ENCODE peak calls at places on chromosomes 2 and 18, in eight cellular contexts. A, V, Y, Z, W, U, Q and O are unnamed samples.

GRCh38 chr18:68428666-68429065 is 286.2 kb downstream of the TMX3 start:
- DNase-seq in U (no peak), W (no peak), Y (no peak), V (no peak), Z (no peak), A (no peak), Q (no peak), O (no peak)

GRCh38 chr18:2348003-2348402 is 223.3 kb downstream of the METTL4 start:
- DNase-seq in W (no peak), A (no peak), Z (no peak), U (no peak), Q (no peak), Y (no peak), V (no peak), O (no peak)

GRCh38 chr2:88136817-88137216 is 9.0 kb upstream of the FABP1 start:
- DNase-seq in Z (no peak), U (no peak), W (no peak), A (no peak), Q (no peak), V (no peak), Y (no peak), O (no peak)

GRCh38 chr18:57784034-57784815 is 18.9 kb downstream of the ATP8B1 start:
- DNase-seq in Q (no peak), Y (no peak), V (no peak), Z (no peak), W (no peak), U (no peak), A (no peak), O (no peak)

GRCh38 chr2:196750977-196751631 is 48.4 kb downstream of the GTF3C3 start:
- DNase-seq in Q (peak), Y (peak), A (peak), U (peak), V (no peak), W (peak), Z (peak), O (peak)

GRCh38 chr2:234292205-234292954 is 204.5 kb downstream of the ARL4C start:
- DNase-seq in Y (no peak), Q (peak), U (no peak), V (no peak), A (no peak), W (no peak), Z (no peak), O (no peak)

GRCh38 chr2:124533226-124533954 is 508.3 kb downstream of the CNTNAP5 start:
- DNase-seq in Z (no peak), A (no peak), W (no peak), Q (no peak), V (no peak), Y (no peak), U (no peak), O (no peak)

GRCh38 chr2:127074936-127075335 is 32.0 kb downstream of the BIN1 start:
- DNase-seq in W (no peak), A (no peak), U (no peak), Q (no peak), Z (no peak), Y (no peak), V (no peak), O (no peak)

GRCh38 chr2:176178807-176179271 is 9.6 kb upstream of the HOXD1 start:
- DNase-seq in V (no peak), W (no peak), Z (no peak), Q (no peak), Y (no peak), U (no peak), A (no peak), O (no peak)

GRCh38 chr2:68185541-68186164 is 28.0 kb downstream of the PNO1 start:
- DNase-seq in V (no peak), Q (peak), Y (no peak), W (peak), A (no peak), U (peak), Z (peak), O (no peak)

GRCh38 chr2:111042772-111043771 is 77.6 kb upstream of the BCL2L11 start:
- DNase-seq in A (no peak), V (no peak), U (no peak), Q (no peak), Y (no peak), W (no peak), Z (no peak), O (no peak)

GRCh38 chr2:128425731-128426620 is 107.3 kb upstream of the HS6ST1 start:
- DNase-seq in W (peak), Q (no peak), A (no peak), Y (peak), V (no peak), Z (no peak), U (peak), O (peak)

GRCh38 chr2:95165371-95166064 is at the start of gene ZNF2:
- DNase-seq in V (peak), A (peak), U (peak), Y (peak), Z (peak), Q (peak), W (peak), O (peak)

GRCh38 chr2:3036432-3037125 is 341.0 kb downstream of the EIPR1 start:
- DNase-seq in Q (no peak), U (no peak), V (no peak), Z (no peak), Y (no peak), A (no peak), W (no peak), O (peak)

GRCh38 chr2:167732251-167732788 is 515.1 kb downstream of the STK39 start:
- DNase-seq in Y (no peak), U (peak), Z (peak), Q (no peak), W (no peak), A (no peak), V (no peak), O (no peak)

GRCh38 chr18:33804258-33804657 is 226.2 kb downstream of the ASXL3 start:
- DNase-seq in W (no peak), V (no peak), Q (no peak), A (no peak), Y (no peak), U (no peak), Z (no peak), O (no peak)

GRCh38 chr18:75799449-75800330 is 372.2 kb upstream of the SMIM21 start:
- DNase-seq in Z (no peak), A (no peak), W (no peak), Y (no peak), Q (no peak), V (no peak), U (no peak), O (no peak)
- H3K27ac ChIP-seq in Z (no peak), A (no peak), W (no peak), Y (no peak), Q (no peak), V (no peak), U (no peak), O (no peak)

GRCh38 chr2:19022334-19022733 is 336.1 kb downstream of the OSR1 start:
- DNase-seq in Y (no peak), A (no peak), Q (no peak), V (no peak), Z (no peak), U (no peak), W (no peak), O (no peak)

GRCh38 chr2:19020144-19021099 is 338.0 kb downstream of the OSR1 start:
- DNase-seq in U (no peak), Y (no peak), Q (no peak), A (no peak), Z (no peak), W (no peak), V (no peak), O (no peak)

GRCh38 chr2:19021721-19022120 is 336.7 kb downstream of the OSR1 start:
- DNase-seq in Z (no peak), U (no peak), W (no peak), A (no peak), Q (no peak), Y (no peak), V (no peak), O (no peak)

GRCh38 chr2:19026156-19026660 is 332.2 kb downstream of the OSR1 start:
- DNase-seq in U (no peak), Q (no peak), Y (no peak), V (no peak), A (no peak), W (no peak), Z (no peak), O (no peak)

DNA sequence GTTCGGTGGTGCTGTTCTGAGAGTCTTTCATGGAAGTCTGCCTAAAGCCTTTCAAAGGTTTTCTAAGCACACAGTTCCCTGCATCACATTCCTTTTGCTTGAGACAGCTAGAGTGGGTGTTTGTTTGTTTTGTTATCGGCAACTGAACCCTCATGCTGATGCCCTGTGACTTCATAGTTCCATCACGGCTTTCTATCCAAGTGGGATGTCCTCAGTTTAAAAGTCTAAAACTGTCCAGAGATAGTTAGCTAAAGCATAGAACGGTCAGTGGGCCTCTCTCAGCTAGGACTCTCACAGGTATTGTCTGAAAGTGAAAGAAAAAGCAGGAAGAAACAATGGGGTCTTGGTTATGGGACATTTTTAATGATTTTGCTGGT is 337.3 kb downstream of the OSR1 start:
- DNase-seq in A (no peak), Q (no peak), Y (no peak), V (no peak), U (no peak), Z (no peak), W (no peak), O (no peak)
- H3K4me3 ChIP-seq in A (no peak), Q (no peak), Y (no peak), V (peak), U (no peak), Z (no peak), W (no peak), O (no peak)

GRCh38 chr2:9112079-9112721 is 94.4 kb upstream of the ASAP2 start:
- DNase-seq in U (no peak), Z (no peak), Q (no peak), Y (peak), A (no peak), W (no peak), V (peak), O (peak)

GRCh38 chr2:9110346-9110884 is 96.2 kb upstream of the ASAP2 start:
- DNase-seq in Z (peak), A (no peak), W (no peak), U (no peak), Y (no peak), V (no peak), Q (no peak), O (peak)

GRCh38 chr2:9109871-9110270 is 96.7 kb upstream of the ASAP2 start:
- DNase-seq in Y (no peak), V (no peak), W (no peak), U (no peak), Q (no peak), A (no peak), Z (no peak), O (peak)

GRCh38 chr2:9113262-9113661 is 93.3 kb upstream of the ASAP2 start:
- DNase-seq in Q (no peak), V (no peak), Z (no peak), U (no peak), W (no peak), Y (no peak), A (no peak), O (peak)

GRCh38 chr2:9110893-9111569 is 95.6 kb upstream of the ASAP2 start:
- DNase-seq in W (no peak), U (peak), A (no peak), Q (no peak), Y (no peak), Z (peak), V (no peak), O (peak)
- TF ChIP-seq CTCF in W (no peak), U (peak), A (peak), Q (no peak), Y (no peak), Z (peak), V (no peak), O (no peak)

GRCh38 chr18:36314098-36314497 is 16.6 kb downstream of the FHOD3 start:
- DNase-seq in U (no peak), Q (no peak), Z (no peak), Y (no peak), W (no peak), A (no peak), V (no peak), O (peak)
- H3K27ac ChIP-seq in U (no peak), Q (peak), Z (no peak), Y (no peak), W (no peak), A (peak), V (peak), O (no peak)

GRCh38 chr2:150483532-150483931 is 3.9 kb downstream of the RND3 start:
- DNase-seq in Q (no peak), V (no peak), Z (no peak), W (no peak), Y (no peak), A (no peak), U (no peak), O (no peak)
- H3K4me3 ChIP-seq in Q (peak), V (no peak), Z (peak), W (no peak), Y (no peak), A (peak), U (no peak), O (peak)